ENCODE peak calls at places on chromosomes 13 and 19, in ten cellular contexts. L is uterus, O is left ventricle myocardium inferior, T is IMR-90, H is adrenal gland, Q is H1, I is GM23338, M is H9, A is ascending aorta, G is RWPE2. X is an unnamed sample.

GRCh38 chr19:290539-291521 is at the start of gene PLPP2:
- DNase-seq in H (no peak), T (no peak), I (peak; percentile 96), O (no peak), L (peak; percentile 39), Q (peak; percentile 85), A (no peak), G (peak; percentile 74), M (peak; percentile 96), X (peak; percentile 80)

GRCh38 chr19:17327654-17328516 is 6.8 kb downstream of the ANO8 start:
- DNase-seq in M (peak; percentile 96), A (no peak), Q (no peak), O (no peak), T (no peak), L (peak; percentile 75), I (peak; percentile 98), H (peak; percentile 94), G (no peak), X (no peak)

GRCh38 chr13:66574606-66575005 is 655.5 kb downstream of the PCDH9 start:
- DNase-seq in L (no peak), I (no peak), A (no peak), H (peak; percentile 7), M (no peak), Q (no peak), G (no peak), T (peak; percentile 48), O (no peak), X (no peak)

GRCh38 chr13:106087201-106087600 is 448.3 kb downstream of the EFNB2 start:
- DNase-seq in G (no peak), L (no peak), A (no peak), M (no peak), Q (no peak), I (no peak), O (no peak), T (no peak), H (no peak), X (no peak)

GRCh38 chr19:49145485-49146407 is 9.4 kb downstream of the HRC start:
- DNase-seq in H (peak; percentile 83), M (peak; percentile 96), L (peak; percentile 68), O (peak; percentile 84), G (no peak), I (peak; percentile 98), Q (no peak), T (peak; percentile 71), A (no peak), X (peak; percentile 37)

GRCh38 chr19:2344381-2344870 is 15.6 kb upstream of the TMPRSS9 start:
- DNase-seq in L (no peak), T (no peak), A (no peak), G (peak; percentile 56), O (no peak), Q (no peak), M (no peak), H (no peak), I (no peak), X (no peak)

GRCh38 chr19:952680-953500 is 27.1 kb downstream of the ARID3A start:
- DNase-seq in O (no peak), T (no peak), Q (no peak), G (peak; percentile 49), M (no peak), I (peak; percentile 58), A (no peak), L (no peak), H (no peak), X (no peak)

GRCh38 chr13:87259479-87260083 is 411.6 kb upstream of the SLITRK5 start:
- DNase-seq in G (no peak), L (no peak), I (peak; percentile 77), H (peak; percentile 6), T (no peak), O (no peak), Q (no peak), M (peak; percentile 76), A (no peak), X (no peak)

GRCh38 chr19:51040151-51040550 is 5.3 kb upstream of the KLK12 start:
- DNase-seq in O (no peak), A (no peak), Q (no peak), H (no peak), T (no peak), L (no peak), I (no peak), G (no peak), M (no peak), X (no peak)

GRCh38 chr19:41193420-41194156 is 569 bp downstream of the CYP2S1 start:
- DNase-seq in O (no peak), L (no peak), G (no peak), M (no peak), T (no peak), Q (no peak), I (peak; percentile 47), H (no peak), A (no peak), X (no peak)

GRCh38 chr19:41195675-41196497 is 2.9 kb downstream of the CYP2S1 start:
- DNase-seq in L (no peak), M (no peak), G (no peak), I (no peak), H (no peak), Q (no peak), A (no peak), O (no peak), T (peak; percentile 86), X (no peak)

GRCh38 chr19:41194157-41194552 is 1.1 kb downstream of the CYP2S1 start:
- DNase-seq in H (no peak), M (no peak), O (no peak), L (no peak), A (no peak), I (peak; percentile 56), T (no peak), Q (no peak), G (no peak), X (no peak)

GRCh38 chr19:41189425-41190065 is 3.5 kb upstream of the CYP2S1 start:
- DNase-seq in A (no peak), M (peak; percentile 86), I (peak; percentile 97), G (no peak), H (no peak), T (no peak), Q (peak; percentile 85), O (no peak), L (no peak), X (no peak)

DNA sequence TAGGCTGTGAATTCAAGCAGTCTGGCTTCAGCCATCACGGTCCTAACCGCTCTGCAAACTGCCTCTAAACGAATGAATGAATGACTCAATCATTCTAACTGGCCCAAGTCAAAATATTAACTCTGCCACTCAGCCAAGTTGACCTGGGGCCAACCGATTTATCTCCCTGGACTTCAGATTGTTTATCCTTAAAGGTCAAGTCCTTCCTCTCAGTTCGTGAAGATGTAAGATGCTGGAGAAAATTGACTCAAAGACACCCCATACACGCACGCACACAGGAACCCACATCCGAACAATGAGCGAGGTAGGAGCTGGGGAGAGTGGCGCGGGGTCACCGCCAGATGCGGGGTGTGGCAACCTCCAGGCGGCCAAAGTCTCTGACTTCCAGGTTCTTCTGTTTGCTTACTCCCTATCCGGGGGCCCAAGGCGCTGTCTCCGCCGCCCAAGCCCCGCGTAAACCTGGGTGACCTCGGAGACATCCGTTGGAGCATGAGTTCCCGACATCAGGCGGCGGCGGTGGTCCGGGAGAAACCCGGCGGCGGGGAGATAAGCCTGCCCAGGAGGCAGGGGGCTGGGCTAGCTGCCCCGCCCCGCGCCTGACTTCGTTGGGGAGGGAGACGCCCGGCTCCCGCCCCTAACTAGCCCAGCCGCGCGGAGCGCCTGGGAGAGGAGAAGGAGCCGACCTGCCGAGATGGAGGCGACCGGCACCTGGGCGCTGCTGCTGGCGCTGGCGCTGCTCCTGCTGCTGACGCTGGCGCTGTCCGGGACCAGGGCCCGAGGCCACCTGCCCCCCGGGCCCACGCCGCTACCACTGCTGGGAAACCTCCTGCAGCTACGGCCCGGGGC is at the start of gene CYP2S1:
- DNase-seq in L (no peak), A (no peak), I (peak; percentile 85), Q (no peak), G (no peak), M (peak; percentile 78), O (no peak), T (peak; percentile 22), H (no peak), X (no peak)
- H3K27ac ChIP-seq in L (no peak within 1 kb of the TSS), A (no peak within 1 kb of the TSS), I (peak within 1 kb of the TSS; percentile 90), Q (peak within 1 kb of the TSS; percentile 65), G (no peak within 1 kb of the TSS), M (no peak within 1 kb of the TSS), O (no peak within 1 kb of the TSS), T (no peak within 1 kb of the TSS), H (no peak within 1 kb of the TSS), X (no peak within 1 kb of the TSS)

GRCh38 chr13:37870489-37870845 is 895 bp upstream of the TRPC4 start:
- DNase-seq in T (no peak), O (no peak), M (no peak), L (no peak), G (no peak), A (no peak), Q (no peak), H (no peak), I (no peak), X (no peak)

GRCh38 chr13:37870895-37871550 is 1.5 kb upstream of the TRPC4 start:
- DNase-seq in Q (no peak), I (peak; percentile 23), A (no peak), T (peak; percentile 79), M (peak; percentile 50), G (no peak), O (no peak), L (no peak), H (no peak), X (no peak)

GRCh38 chr13:37869756-37870488 is at the start of gene TRPC4:
- DNase-seq in I (peak; percentile 84), O (peak; percentile 40), Q (no peak), A (no peak), M (peak; percentile 84), G (peak; percentile 54), L (peak; percentile 50), H (no peak), T (peak; percentile 59), X (no peak)

GRCh38 chr13:37868691-37869505 is 674 bp downstream of the TRPC4 start:
- DNase-seq in M (peak; percentile 38), I (peak; percentile 59), L (no peak), G (no peak), A (no peak), H (no peak), O (no peak), Q (no peak), T (peak; percentile 50), X (no peak)

DNA sequence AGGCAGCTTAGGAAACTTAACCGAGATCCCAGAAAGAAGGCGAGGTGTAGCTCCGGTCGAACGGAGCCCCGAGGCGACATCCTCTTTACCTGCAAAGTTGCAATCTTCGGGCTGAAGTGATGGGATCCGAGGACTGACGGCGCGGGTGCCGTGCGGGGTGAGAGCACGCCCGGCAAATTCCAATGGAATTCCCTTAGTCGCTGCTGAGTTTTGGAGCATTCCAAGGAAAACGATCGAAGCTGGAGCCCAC is 141 bp downstream of the TRPC4 start:
- DNase-seq in O (no peak), T (no peak), H (no peak), I (peak; percentile 70), M (peak; percentile 40), L (no peak), Q (no peak), A (no peak), G (peak; percentile 28), X (no peak)
- H3K27ac ChIP-seq in O (no peak overlapping the region), T (peak overlapping the region; percentile 4), H (no peak overlapping the region), I (no peak overlapping the region), M (no peak overlapping the region), L (peak overlapping the region; percentile 84), Q (peak overlapping the region; percentile 64), A (peak overlapping the region; percentile 9), G (no peak overlapping the region), X (peak overlapping the region; percentile 13)

GRCh38 chr13:76406243-76406642 is 480.0 kb downstream of the KCTD12 start:
- DNase-seq in M (no peak), H (no peak), O (no peak), A (no peak), I (no peak), L (no peak), T (no peak), G (no peak), Q (no peak), X (no peak)
- H3K27ac ChIP-seq in M (no peak overlapping the region), H (no peak overlapping the region), O (no peak overlapping the region), A (no peak overlapping the region), I (no peak overlapping the region), L (no peak overlapping the region), T (no peak overlapping the region), G (no peak overlapping the region), Q (no peak overlapping the region), X (no peak overlapping the region)

GRCh38 chr13:98473792-98474153 is 103.1 kb downstream of the STK24 start:
- DNase-seq in M (no peak), L (no peak), T (no peak), A (no peak), G (no peak), Q (no peak), H (no peak), I (no peak), O (no peak), X (no peak)
- H3K27ac ChIP-seq in M (no peak overlapping the region), L (no peak overlapping the region), T (no peak overlapping the region), A (no peak overlapping the region), G (no peak overlapping the region), Q (no peak overlapping the region), H (no peak overlapping the region), I (no peak overlapping the region), O (peak overlapping the region; percentile 78), X (no peak overlapping the region)

X was measured in substantia nigra.